ENCODE peak calls at places on chromosomes 6 and 20, in five cellular contexts. One of them, this sample, is unnamed.

GRCh38 chr6:28838289-28838633 is 85.5 kb downstream of the TRIM27 start:
- DNase-seq in GM12865: peak; percentile 82
- DNase-seq in H9: peak; percentile 64
- DNase-seq in upper lobe of left lung: peak; percentile 49
- DNase-seq in AG04449: no peak
- DNase-seq in this sample: peak; percentile 65

GRCh38 chr6:34018026-34018425 is 127.9 kb downstream of the GRM4 start:
- DNase-seq in GM12865: no peak
- DNase-seq in H9: no peak
- DNase-seq in upper lobe of left lung: no peak
- DNase-seq in AG04449: no peak
- DNase-seq in this sample: no peak

GRCh38 chr20:8790442-8791074 is 278.3 kb upstream of the PLCB4 start:
- DNase-seq in GM12865: peak; percentile 50
- DNase-seq in H9: no peak
- DNase-seq in upper lobe of left lung: no peak
- DNase-seq in AG04449: no peak
- DNase-seq in this sample: no peak

GRCh38 chr20:58523072-58523681 is 8.0 kb upstream of the APCDD1L start:
- DNase-seq in GM12865: no peak
- DNase-seq in H9: peak; percentile 15
- DNase-seq in upper lobe of left lung: no peak
- DNase-seq in AG04449: no peak
- DNase-seq in this sample: no peak

GRCh38 chr6:131936156-131936555 is 15.0 kb downstream of the CCN2 start:
- DNase-seq in GM12865: no peak
- DNase-seq in H9: no peak
- DNase-seq in upper lobe of left lung: no peak
- DNase-seq in AG04449: no peak
- DNase-seq in this sample: no peak

GRCh38 chr6:4320860-4321259 is 185.5 kb upstream of the ECI2 start:
- DNase-seq in GM12865: no peak
- DNase-seq in H9: no peak
- DNase-seq in upper lobe of left lung: no peak
- DNase-seq in AG04449: peak; percentile 89
- DNase-seq in this sample: no peak

GRCh38 chr6:80331522-80331921 is 225.1 kb downstream of the BCKDHB start:
- DNase-seq in GM12865: no peak
- DNase-seq in H9: no peak
- DNase-seq in upper lobe of left lung: no peak
- DNase-seq in AG04449: no peak
- DNase-seq in this sample: no peak

GRCh38 chr6:119028106-119028505 is 50.4 kb downstream of the FAM184A start:
- DNase-seq in GM12865: no peak
- DNase-seq in H9: no peak
- DNase-seq in upper lobe of left lung: no peak
- DNase-seq in AG04449: no peak
- DNase-seq in this sample: no peak

GRCh38 chr6:157579467-157580031 is 198.6 kb downstream of the ZDHHC14 start:
- DNase-seq in GM12865: no peak
- DNase-seq in H9: no peak
- DNase-seq in upper lobe of left lung: no peak
- DNase-seq in AG04449: no peak
- DNase-seq in this sample: no peak

GRCh38 chr6:2231438-2231837 is 14.0 kb downstream of the GMDS start:
- DNase-seq in GM12865: no peak
- DNase-seq in H9: no peak
- DNase-seq in upper lobe of left lung: no peak
- DNase-seq in AG04449: no peak
- DNase-seq in this sample: no peak

GRCh38 chr6:160661129-160661723 is 2.8 kb downstream of the LPA start:
- DNase-seq in GM12865: no peak
- DNase-seq in H9: no peak
- DNase-seq in upper lobe of left lung: no peak
- DNase-seq in AG04449: no peak
- DNase-seq in this sample: no peak

GRCh38 chr20:54475334-54476287 is at the start of gene DOK5:
- DNase-seq in GM12865: no peak
- DNase-seq in H9: peak; percentile 64
- DNase-seq in upper lobe of left lung: no peak
- DNase-seq in AG04449: no peak
- DNase-seq in this sample: no peak

GRCh38 chr20:10883166-10883565 is 209.4 kb upstream of the JAG1 start:
- DNase-seq in GM12865: peak; percentile 2
- DNase-seq in H9: no peak
- DNase-seq in upper lobe of left lung: no peak
- DNase-seq in AG04449: no peak
- DNase-seq in this sample: no peak

GRCh38 chr6:150194200-150194599 is 51.4 kb downstream of the PPP1R14C start:
- DNase-seq in GM12865: no peak
- DNase-seq in H9: no peak
- DNase-seq in upper lobe of left lung: no peak
- DNase-seq in AG04449: no peak
- DNase-seq in this sample: no peak

GRCh38 chr20:17868146-17868545 is 100.4 kb downstream of the SNX5 start:
- DNase-seq in GM12865: no peak
- DNase-seq in H9: no peak
- DNase-seq in upper lobe of left lung: no peak
- DNase-seq in AG04449: no peak
- DNase-seq in this sample: no peak

GRCh38 chr6:157143171-157143884 is 180.0 kb downstream of the TMEM242 start:
- DNase-seq in GM12865: no peak
- DNase-seq in H9: no peak
- DNase-seq in upper lobe of left lung: no peak
- DNase-seq in AG04449: no peak
- DNase-seq in this sample: peak; percentile 69

GRCh38 chr6:160120087-160120486 is 1.5 kb upstream of the SLC22A1 start:
- DNase-seq in GM12865: no peak
- DNase-seq in H9: no peak
- DNase-seq in upper lobe of left lung: no peak
- DNase-seq in AG04449: no peak
- DNase-seq in this sample: no peak

GRCh38 chr6:36309900-36310299 is 26.8 kb downstream of the BNIP5 start:
- DNase-seq in GM12865: no peak
- DNase-seq in H9: no peak
- DNase-seq in upper lobe of left lung: no peak
- DNase-seq in AG04449: no peak
- DNase-seq in this sample: no peak

GRCh38 chr6:134674562-134674961 is 275.3 kb downstream of the ALDH8A1 start:
- DNase-seq in GM12865: no peak
- DNase-seq in H9: no peak
- DNase-seq in upper lobe of left lung: no peak
- DNase-seq in AG04449: no peak
- DNase-seq in this sample: no peak

GRCh38 chr6:36195471-36196048 is 984 bp upstream of the BRPF3 start:
- DNase-seq in GM12865: no peak
- DNase-seq in H9: no peak
- DNase-seq in upper lobe of left lung: no peak
- DNase-seq in AG04449: no peak
- DNase-seq in this sample: no peak

GRCh38 chr20:35541783-35542662 is at the start of gene ERGIC3:
- DNase-seq in GM12865: peak; percentile 98
- DNase-seq in H9: peak; percentile 99
- DNase-seq in upper lobe of left lung: peak; percentile 98
- DNase-seq in AG04449: peak; percentile 40
- DNase-seq in this sample: peak; percentile 96

GRCh38 chr20:57596998-57597939 is 23.0 kb downstream of the ZBP1 start:
- DNase-seq in GM12865: peak; percentile 72
- DNase-seq in H9: peak; percentile 75
- DNase-seq in upper lobe of left lung: peak; percentile 73
- DNase-seq in AG04449: no peak
- DNase-seq in this sample: peak; percentile 80

GRCh38 chr6:13924146-13924948 is 405 bp upstream of the RNF182 start:
- DNase-seq in GM12865: peak; percentile 12
- DNase-seq in H9: peak; percentile 75
- DNase-seq in upper lobe of left lung: peak; percentile 29
- DNase-seq in AG04449: no peak
- DNase-seq in this sample: no peak

GRCh38 chr6:170292111-170292777 is 1.4 kb upstream of the DLL1 start:
- DNase-seq in GM12865: no peak
- DNase-seq in H9: no peak
- DNase-seq in upper lobe of left lung: no peak
- DNase-seq in AG04449: no peak
- DNase-seq in this sample: no peak

GRCh38 chr6:45586216-45587171 is 208.8 kb upstream of the SUPT3H start:
- DNase-seq in GM12865: peak; percentile 38
- DNase-seq in H9: no peak
- DNase-seq in upper lobe of left lung: no peak
- DNase-seq in AG04449: no peak
- DNase-seq in this sample: no peak

GRCh38 chr6:74749211-74750142 is 456.4 kb downstream of the COL12A1 start:
- DNase-seq in GM12865: no peak
- DNase-seq in H9: no peak
- DNase-seq in upper lobe of left lung: peak; percentile 36
- DNase-seq in AG04449: peak; percentile 52
- DNase-seq in this sample: no peak

GRCh38 chr6:125356888-125357287 is 55.1 kb upstream of the HDDC2 start:
- DNase-seq in GM12865: no peak
- DNase-seq in H9: peak; percentile 36
- DNase-seq in upper lobe of left lung: no peak
- DNase-seq in AG04449: no peak
- DNase-seq in this sample: no peak

GRCh38 chr6:159134701-159135364 is 34.4 kb upstream of the FNDC1 start:
- DNase-seq in GM12865: peak; percentile 76
- DNase-seq in H9: peak; percentile 82
- DNase-seq in upper lobe of left lung: peak; percentile 66
- DNase-seq in AG04449: no peak
- DNase-seq in this sample: peak; percentile 68

GRCh38 chr20:45329497-45330319 is 18.5 kb downstream of the SDC4 start:
- DNase-seq in GM12865: no peak
- DNase-seq in H9: no peak
- DNase-seq in upper lobe of left lung: no peak
- DNase-seq in AG04449: no peak
- DNase-seq in this sample: no peak

GRCh38 chr6:127300411-127300810 is 33.7 kb downstream of the RNF146 start:
- DNase-seq in GM12865: no peak
- DNase-seq in H9: peak; percentile 47
- DNase-seq in upper lobe of left lung: no peak
- DNase-seq in AG04449: peak; percentile 76
- DNase-seq in this sample: no peak
- TF ChIP-seq CTCF in GM12865: no peak
- TF ChIP-seq CTCF in H9: no peak
- TF ChIP-seq CTCF in upper lobe of left lung: no peak
- TF ChIP-seq CTCF in AG04449: no peak
- TF ChIP-seq CTCF in this sample: no peak

GRCh38 chr6:52691718-52692117 is 20.8 kb downstream of the TMEM14A start:
- DNase-seq in GM12865: no peak
- DNase-seq in H9: no peak
- DNase-seq in upper lobe of left lung: no peak
- DNase-seq in AG04449: no peak
- DNase-seq in this sample: no peak
- TF ChIP-seq CTCF in GM12865: no peak
- TF ChIP-seq CTCF in H9: no peak
- TF ChIP-seq CTCF in upper lobe of left lung: no peak
- TF ChIP-seq CTCF in AG04449: no peak
- TF ChIP-seq CTCF in this sample: no peak

GRCh38 chr20:44091026-44091425 is 96.0 kb downstream of the JPH2 start:
- DNase-seq in GM12865: no peak
- DNase-seq in H9: peak; percentile 35
- DNase-seq in upper lobe of left lung: no peak
- DNase-seq in AG04449: no peak
- DNase-seq in this sample: no peak

GRCh38 chr20:44089987-44090674 is 96.9 kb downstream of the JPH2 start:
- DNase-seq in GM12865: peak; percentile 81
- DNase-seq in H9: no peak
- DNase-seq in upper lobe of left lung: peak; percentile 56
- DNase-seq in AG04449: no peak
- DNase-seq in this sample: no peak

GRCh38 chr20:44093249-44093582 is 93.8 kb downstream of the JPH2 start:
- DNase-seq in GM12865: no peak
- DNase-seq in H9: no peak
- DNase-seq in upper lobe of left lung: no peak
- DNase-seq in AG04449: no peak
- DNase-seq in this sample: no peak

GRCh38 chr20:44095831-44096230 is 91.2 kb downstream of the JPH2 start:
- DNase-seq in GM12865: no peak
- DNase-seq in H9: no peak
- DNase-seq in upper lobe of left lung: no peak
- DNase-seq in AG04449: no peak
- DNase-seq in this sample: no peak

DNA sequence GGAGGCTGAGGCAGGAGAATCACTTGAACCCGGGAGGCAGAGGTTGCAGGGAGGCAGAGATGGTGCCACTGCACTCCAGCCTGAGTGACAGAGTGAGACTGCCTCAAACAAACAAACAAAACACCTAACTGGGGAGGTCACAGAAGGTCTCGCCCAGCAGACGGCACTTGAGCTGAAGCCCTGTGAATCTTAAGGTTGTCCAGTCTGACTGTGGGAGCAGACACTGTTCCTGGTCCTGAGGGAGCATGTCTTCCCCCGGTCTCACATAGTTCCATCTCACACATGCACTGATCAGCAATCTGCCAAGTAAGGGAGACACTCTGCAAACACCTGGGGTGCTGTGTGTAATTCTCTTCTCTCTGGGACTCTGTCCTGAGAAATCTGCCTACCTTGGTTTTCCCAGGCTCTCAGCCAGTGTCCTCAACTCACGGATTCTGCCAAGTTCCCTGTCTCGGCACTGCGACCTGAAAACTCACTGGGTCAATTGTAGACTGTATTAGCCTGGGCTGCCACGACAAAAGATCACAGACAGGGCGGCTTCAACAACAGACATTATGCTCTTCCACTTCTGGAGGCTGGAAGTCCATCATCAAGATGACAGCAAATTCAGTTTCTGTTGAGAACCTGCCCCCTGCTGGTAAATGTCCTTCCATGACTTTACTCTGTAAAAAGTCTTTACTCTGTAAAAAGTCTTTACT is 94.3 kb downstream of the JPH2 start:
- DNase-seq in GM12865: peak; percentile 73
- DNase-seq in H9: peak; percentile 41
- DNase-seq in upper lobe of left lung: no peak
- DNase-seq in AG04449: no peak
- DNase-seq in this sample: no peak
- TF ChIP-seq CTCF in GM12865: peak; percentile 57
- TF ChIP-seq CTCF in H9: peak; percentile 72
- TF ChIP-seq CTCF in upper lobe of left lung: peak; percentile 43
- TF ChIP-seq CTCF in AG04449: peak; percentile 33
- TF ChIP-seq CTCF in this sample: peak; percentile 46

DNA sequence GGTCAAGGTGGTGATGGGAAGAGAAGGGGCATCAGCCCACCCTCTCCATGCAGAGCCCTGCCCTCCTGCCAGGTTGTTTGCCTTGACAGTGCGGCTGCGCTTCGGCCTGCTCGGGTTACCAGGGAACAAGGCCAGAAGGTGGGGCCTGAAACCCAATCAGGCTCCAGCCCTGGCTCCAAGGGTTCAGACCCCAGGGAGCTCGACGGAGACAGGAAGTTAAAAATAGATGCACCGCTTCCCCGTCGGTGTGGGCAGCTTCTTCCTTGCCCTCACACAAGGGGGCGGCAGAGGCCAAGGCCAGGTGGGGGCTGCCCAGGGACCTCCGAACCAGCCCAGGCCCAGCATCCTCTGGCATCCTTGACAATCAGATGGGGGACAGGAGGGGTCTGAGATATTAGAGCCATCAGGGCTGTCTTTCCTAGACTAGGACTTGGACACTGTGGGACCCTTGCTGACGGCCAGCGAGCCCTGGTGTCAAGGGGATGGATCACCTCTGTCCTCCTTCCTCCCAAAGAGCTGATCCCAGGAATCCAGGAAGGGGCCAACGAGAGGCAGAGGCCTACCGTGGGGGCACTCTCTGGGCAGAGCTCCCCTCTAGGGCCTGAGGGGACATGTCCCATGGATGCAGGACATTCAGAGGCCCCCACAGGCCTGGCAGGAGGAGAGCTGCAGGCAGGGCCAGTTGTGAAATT is 65.2 kb downstream of the RIPOR3 start:
- DNase-seq in GM12865: peak; percentile 27
- DNase-seq in H9: peak; percentile 93
- DNase-seq in upper lobe of left lung: peak; percentile 25
- DNase-seq in AG04449: no peak
- DNase-seq in this sample: no peak
- TF ChIP-seq CTCF in GM12865: peak; percentile 46
- TF ChIP-seq CTCF in H9: peak; percentile 94
- TF ChIP-seq CTCF in upper lobe of left lung: peak; percentile 49
- TF ChIP-seq CTCF in AG04449: peak; percentile 71
- TF ChIP-seq CTCF in this sample: no peak